ENCODE peak calls at places on chromosomes 12 and 14, in seven cellular contexts. One of them, this sample, is unnamed.

GRCh38 chr12:16112626-16113560 is 164.6 kb downstream of the SLC15A5 start:
- DNase-seq in activated CD4-positive, CD25-positive, alpha-beta regulatory T cell: no peak
- DNase-seq in activated CD4-positive, alpha-beta T cell treated with anti-CD3 and anti-CD28 coated beads, Interleukin-2, amount 50 U/mL, for 48 hours: no peak
- DNase-seq in AG09309: no peak
- DNase-seq in activated naive CD8-positive, alpha-beta T cell treated with anti-CD3 and anti-CD28 coated beads, Interleukin-2, amount 50 U/mL, for 24 hours: no peak
- DNase-seq in progenitor cell of endocrine pancreas: no peak
- DNase-seq in A549: no peak
- DNase-seq in this sample: peak

GRCh38 chr12:104057771-104058197 is 6.5 kb upstream of the HCFC2 start:
- DNase-seq in activated CD4-positive, CD25-positive, alpha-beta regulatory T cell: no peak
- DNase-seq in activated CD4-positive, alpha-beta T cell treated with anti-CD3 and anti-CD28 coated beads, Interleukin-2, amount 50 U/mL, for 48 hours: no peak
- DNase-seq in AG09309: no peak
- DNase-seq in activated naive CD8-positive, alpha-beta T cell treated with anti-CD3 and anti-CD28 coated beads, Interleukin-2, amount 50 U/mL, for 24 hours: no peak
- DNase-seq in progenitor cell of endocrine pancreas: no peak
- DNase-seq in A549: no peak
- DNase-seq in this sample: peak

GRCh38 chr14:104090071-104090748 is 4.7 kb downstream of the ASPG start:
- DNase-seq in activated CD4-positive, CD25-positive, alpha-beta regulatory T cell: no peak
- DNase-seq in activated CD4-positive, alpha-beta T cell treated with anti-CD3 and anti-CD28 coated beads, Interleukin-2, amount 50 U/mL, for 48 hours: no peak
- DNase-seq in AG09309: no peak
- DNase-seq in activated naive CD8-positive, alpha-beta T cell treated with anti-CD3 and anti-CD28 coated beads, Interleukin-2, amount 50 U/mL, for 24 hours: no peak
- DNase-seq in progenitor cell of endocrine pancreas: no peak
- DNase-seq in A549: no peak
- DNase-seq in this sample: no peak

GRCh38 chr14:22221508-22221907 is 367.5 kb downstream of the DAD1 start:
- DNase-seq in activated CD4-positive, CD25-positive, alpha-beta regulatory T cell: no peak
- DNase-seq in activated CD4-positive, alpha-beta T cell treated with anti-CD3 and anti-CD28 coated beads, Interleukin-2, amount 50 U/mL, for 48 hours: no peak
- DNase-seq in AG09309: no peak
- DNase-seq in activated naive CD8-positive, alpha-beta T cell treated with anti-CD3 and anti-CD28 coated beads, Interleukin-2, amount 50 U/mL, for 24 hours: no peak
- DNase-seq in progenitor cell of endocrine pancreas: no peak
- DNase-seq in A549: peak
- DNase-seq in this sample: peak

GRCh38 chr12:120012067-120012621 is 23.1 kb downstream of the BICDL1 start:
- DNase-seq in activated CD4-positive, CD25-positive, alpha-beta regulatory T cell: peak
- DNase-seq in activated CD4-positive, alpha-beta T cell treated with anti-CD3 and anti-CD28 coated beads, Interleukin-2, amount 50 U/mL, for 48 hours: peak
- DNase-seq in AG09309: no peak
- DNase-seq in activated naive CD8-positive, alpha-beta T cell treated with anti-CD3 and anti-CD28 coated beads, Interleukin-2, amount 50 U/mL, for 24 hours: peak
- DNase-seq in progenitor cell of endocrine pancreas: no peak
- DNase-seq in A549: peak
- DNase-seq in this sample: peak

GRCh38 chr12:57069522-57069921 is 9.1 kb downstream of the NEMP1 start:
- DNase-seq in activated CD4-positive, CD25-positive, alpha-beta regulatory T cell: no peak
- DNase-seq in activated CD4-positive, alpha-beta T cell treated with anti-CD3 and anti-CD28 coated beads, Interleukin-2, amount 50 U/mL, for 48 hours: peak
- DNase-seq in AG09309: peak
- DNase-seq in activated naive CD8-positive, alpha-beta T cell treated with anti-CD3 and anti-CD28 coated beads, Interleukin-2, amount 50 U/mL, for 24 hours: peak
- DNase-seq in progenitor cell of endocrine pancreas: no peak
- DNase-seq in A549: peak
- DNase-seq in this sample: peak

GRCh38 chr14:92961567-92961855 is 38.6 kb downstream of the CHGA start:
- DNase-seq in activated CD4-positive, CD25-positive, alpha-beta regulatory T cell: no peak
- DNase-seq in activated CD4-positive, alpha-beta T cell treated with anti-CD3 and anti-CD28 coated beads, Interleukin-2, amount 50 U/mL, for 48 hours: no peak
- DNase-seq in AG09309: no peak
- DNase-seq in activated naive CD8-positive, alpha-beta T cell treated with anti-CD3 and anti-CD28 coated beads, Interleukin-2, amount 50 U/mL, for 24 hours: no peak
- DNase-seq in progenitor cell of endocrine pancreas: no peak
- DNase-seq in A549: no peak
- DNase-seq in this sample: no peak

GRCh38 chr12:117012189-117012805 is 86.9 kb downstream of the TESC start:
- DNase-seq in activated CD4-positive, CD25-positive, alpha-beta regulatory T cell: no peak
- DNase-seq in activated CD4-positive, alpha-beta T cell treated with anti-CD3 and anti-CD28 coated beads, Interleukin-2, amount 50 U/mL, for 48 hours: no peak
- DNase-seq in AG09309: peak
- DNase-seq in activated naive CD8-positive, alpha-beta T cell treated with anti-CD3 and anti-CD28 coated beads, Interleukin-2, amount 50 U/mL, for 24 hours: no peak
- DNase-seq in progenitor cell of endocrine pancreas: no peak
- DNase-seq in A549: no peak
- DNase-seq in this sample: no peak

GRCh38 chr14:77203611-77204456 is 22.2 kb downstream of the TMEM63C start:
- DNase-seq in activated CD4-positive, CD25-positive, alpha-beta regulatory T cell: no peak
- DNase-seq in activated CD4-positive, alpha-beta T cell treated with anti-CD3 and anti-CD28 coated beads, Interleukin-2, amount 50 U/mL, for 48 hours: no peak
- DNase-seq in AG09309: no peak
- DNase-seq in activated naive CD8-positive, alpha-beta T cell treated with anti-CD3 and anti-CD28 coated beads, Interleukin-2, amount 50 U/mL, for 24 hours: no peak
- DNase-seq in progenitor cell of endocrine pancreas: no peak
- DNase-seq in A549: no peak
- DNase-seq in this sample: no peak

GRCh38 chr14:104724407-104724980 is 465 bp downstream of the ADSS1 start:
- DNase-seq in activated CD4-positive, CD25-positive, alpha-beta regulatory T cell: no peak
- DNase-seq in activated CD4-positive, alpha-beta T cell treated with anti-CD3 and anti-CD28 coated beads, Interleukin-2, amount 50 U/mL, for 48 hours: no peak
- DNase-seq in AG09309: no peak
- DNase-seq in activated naive CD8-positive, alpha-beta T cell treated with anti-CD3 and anti-CD28 coated beads, Interleukin-2, amount 50 U/mL, for 24 hours: peak
- DNase-seq in progenitor cell of endocrine pancreas: no peak
- DNase-seq in A549: peak
- DNase-seq in this sample: peak

GRCh38 chr14:102941419-102942011 is 19.1 kb downstream of the AMN start:
- DNase-seq in activated CD4-positive, CD25-positive, alpha-beta regulatory T cell: no peak
- DNase-seq in activated CD4-positive, alpha-beta T cell treated with anti-CD3 and anti-CD28 coated beads, Interleukin-2, amount 50 U/mL, for 48 hours: no peak
- DNase-seq in AG09309: no peak
- DNase-seq in activated naive CD8-positive, alpha-beta T cell treated with anti-CD3 and anti-CD28 coated beads, Interleukin-2, amount 50 U/mL, for 24 hours: no peak
- DNase-seq in progenitor cell of endocrine pancreas: no peak
- DNase-seq in A549: no peak
- DNase-seq in this sample: no peak

GRCh38 chr14:74538411-74539391 is 45.1 kb downstream of the ISCA2 start:
- DNase-seq in activated CD4-positive, CD25-positive, alpha-beta regulatory T cell: no peak
- DNase-seq in activated CD4-positive, alpha-beta T cell treated with anti-CD3 and anti-CD28 coated beads, Interleukin-2, amount 50 U/mL, for 48 hours: no peak
- DNase-seq in AG09309: no peak
- DNase-seq in activated naive CD8-positive, alpha-beta T cell treated with anti-CD3 and anti-CD28 coated beads, Interleukin-2, amount 50 U/mL, for 24 hours: no peak
- DNase-seq in progenitor cell of endocrine pancreas: no peak
- DNase-seq in A549: no peak
- DNase-seq in this sample: no peak

GRCh38 chr12:11810160-11810559 is 160.7 kb downstream of the ETV6 start:
- DNase-seq in activated CD4-positive, CD25-positive, alpha-beta regulatory T cell: no peak
- DNase-seq in activated CD4-positive, alpha-beta T cell treated with anti-CD3 and anti-CD28 coated beads, Interleukin-2, amount 50 U/mL, for 48 hours: no peak
- DNase-seq in AG09309: no peak
- DNase-seq in activated naive CD8-positive, alpha-beta T cell treated with anti-CD3 and anti-CD28 coated beads, Interleukin-2, amount 50 U/mL, for 24 hours: no peak
- DNase-seq in progenitor cell of endocrine pancreas: no peak
- DNase-seq in A549: no peak
- DNase-seq in this sample: no peak

GRCh38 chr12:104859144-104859543 is 98.9 kb downstream of the SLC41A2 start:
- DNase-seq in activated CD4-positive, CD25-positive, alpha-beta regulatory T cell: no peak
- DNase-seq in activated CD4-positive, alpha-beta T cell treated with anti-CD3 and anti-CD28 coated beads, Interleukin-2, amount 50 U/mL, for 48 hours: no peak
- DNase-seq in AG09309: peak
- DNase-seq in activated naive CD8-positive, alpha-beta T cell treated with anti-CD3 and anti-CD28 coated beads, Interleukin-2, amount 50 U/mL, for 24 hours: no peak
- DNase-seq in progenitor cell of endocrine pancreas: no peak
- DNase-seq in A549: no peak
- DNase-seq in this sample: no peak

GRCh38 chr12:124904306-124905098 is 9.9 kb downstream of the UBC start:
- DNase-seq in activated CD4-positive, CD25-positive, alpha-beta regulatory T cell: no peak
- DNase-seq in activated CD4-positive, alpha-beta T cell treated with anti-CD3 and anti-CD28 coated beads, Interleukin-2, amount 50 U/mL, for 48 hours: no peak
- DNase-seq in AG09309: peak
- DNase-seq in activated naive CD8-positive, alpha-beta T cell treated with anti-CD3 and anti-CD28 coated beads, Interleukin-2, amount 50 U/mL, for 24 hours: no peak
- DNase-seq in progenitor cell of endocrine pancreas: no peak
- DNase-seq in A549: peak
- DNase-seq in this sample: peak

GRCh38 chr14:92253381-92253894 is 69.5 kb upstream of the SLC24A4 start:
- DNase-seq in activated CD4-positive, CD25-positive, alpha-beta regulatory T cell: no peak
- DNase-seq in activated CD4-positive, alpha-beta T cell treated with anti-CD3 and anti-CD28 coated beads, Interleukin-2, amount 50 U/mL, for 48 hours: no peak
- DNase-seq in AG09309: no peak
- DNase-seq in activated naive CD8-positive, alpha-beta T cell treated with anti-CD3 and anti-CD28 coated beads, Interleukin-2, amount 50 U/mL, for 24 hours: no peak
- DNase-seq in progenitor cell of endocrine pancreas: no peak
- DNase-seq in A549: no peak
- DNase-seq in this sample: peak

GRCh38 chr12:44019118-44019517 is 183.2 kb downstream of the TMEM117 start:
- DNase-seq in activated CD4-positive, CD25-positive, alpha-beta regulatory T cell: no peak
- DNase-seq in activated CD4-positive, alpha-beta T cell treated with anti-CD3 and anti-CD28 coated beads, Interleukin-2, amount 50 U/mL, for 48 hours: no peak
- DNase-seq in AG09309: no peak
- DNase-seq in activated naive CD8-positive, alpha-beta T cell treated with anti-CD3 and anti-CD28 coated beads, Interleukin-2, amount 50 U/mL, for 24 hours: no peak
- DNase-seq in progenitor cell of endocrine pancreas: no peak
- DNase-seq in A549: no peak
- DNase-seq in this sample: no peak

GRCh38 chr14:106844608-106845285 is 1318.4 kb downstream of the TMEM121 start:
- DNase-seq in activated CD4-positive, CD25-positive, alpha-beta regulatory T cell: no peak
- DNase-seq in activated CD4-positive, alpha-beta T cell treated with anti-CD3 and anti-CD28 coated beads, Interleukin-2, amount 50 U/mL, for 48 hours: peak
- DNase-seq in AG09309: no peak
- DNase-seq in activated naive CD8-positive, alpha-beta T cell treated with anti-CD3 and anti-CD28 coated beads, Interleukin-2, amount 50 U/mL, for 24 hours: peak
- DNase-seq in progenitor cell of endocrine pancreas: no peak
- DNase-seq in A549: peak
- DNase-seq in this sample: peak

GRCh38 chr12:40336573-40337199 is 111.9 kb downstream of the LRRK2 start:
- DNase-seq in activated CD4-positive, CD25-positive, alpha-beta regulatory T cell: no peak
- DNase-seq in activated CD4-positive, alpha-beta T cell treated with anti-CD3 and anti-CD28 coated beads, Interleukin-2, amount 50 U/mL, for 48 hours: no peak
- DNase-seq in AG09309: no peak
- DNase-seq in activated naive CD8-positive, alpha-beta T cell treated with anti-CD3 and anti-CD28 coated beads, Interleukin-2, amount 50 U/mL, for 24 hours: no peak
- DNase-seq in progenitor cell of endocrine pancreas: no peak
- DNase-seq in A549: peak
- DNase-seq in this sample: peak

GRCh38 chr12:101941306-101942000 is 64.1 kb downstream of the DRAM1 start:
- DNase-seq in activated CD4-positive, CD25-positive, alpha-beta regulatory T cell: no peak
- DNase-seq in activated CD4-positive, alpha-beta T cell treated with anti-CD3 and anti-CD28 coated beads, Interleukin-2, amount 50 U/mL, for 48 hours: no peak
- DNase-seq in AG09309: no peak
- DNase-seq in activated naive CD8-positive, alpha-beta T cell treated with anti-CD3 and anti-CD28 coated beads, Interleukin-2, amount 50 U/mL, for 24 hours: no peak
- DNase-seq in progenitor cell of endocrine pancreas: no peak
- DNase-seq in A549: no peak
- DNase-seq in this sample: no peak

GRCh38 chr14:56817396-56817921 is 7.2 kb upstream of the OTX2 start:
- DNase-seq in activated CD4-positive, CD25-positive, alpha-beta regulatory T cell: no peak
- DNase-seq in activated CD4-positive, alpha-beta T cell treated with anti-CD3 and anti-CD28 coated beads, Interleukin-2, amount 50 U/mL, for 48 hours: no peak
- DNase-seq in AG09309: no peak
- DNase-seq in activated naive CD8-positive, alpha-beta T cell treated with anti-CD3 and anti-CD28 coated beads, Interleukin-2, amount 50 U/mL, for 24 hours: no peak
- DNase-seq in progenitor cell of endocrine pancreas: no peak
- DNase-seq in A549: no peak
- DNase-seq in this sample: no peak

GRCh38 chr14:90426663-90427062 is 29.8 kb downstream of the CALM1 start:
- DNase-seq in activated CD4-positive, CD25-positive, alpha-beta regulatory T cell: no peak
- DNase-seq in activated CD4-positive, alpha-beta T cell treated with anti-CD3 and anti-CD28 coated beads, Interleukin-2, amount 50 U/mL, for 48 hours: no peak
- DNase-seq in AG09309: no peak
- DNase-seq in activated naive CD8-positive, alpha-beta T cell treated with anti-CD3 and anti-CD28 coated beads, Interleukin-2, amount 50 U/mL, for 24 hours: no peak
- DNase-seq in progenitor cell of endocrine pancreas: no peak
- DNase-seq in A549: no peak
- DNase-seq in this sample: no peak

GRCh38 chr12:127262658-127263057 is 1004.3 kb upstream of the TMEM132C start:
- DNase-seq in activated CD4-positive, CD25-positive, alpha-beta regulatory T cell: no peak
- DNase-seq in activated CD4-positive, alpha-beta T cell treated with anti-CD3 and anti-CD28 coated beads, Interleukin-2, amount 50 U/mL, for 48 hours: no peak
- DNase-seq in AG09309: no peak
- DNase-seq in activated naive CD8-positive, alpha-beta T cell treated with anti-CD3 and anti-CD28 coated beads, Interleukin-2, amount 50 U/mL, for 24 hours: no peak
- DNase-seq in progenitor cell of endocrine pancreas: no peak
- DNase-seq in A549: no peak
- DNase-seq in this sample: no peak

GRCh38 chr12:49098035-49098451 is 3.4 kb upstream of the DHH start:
- DNase-seq in activated CD4-positive, CD25-positive, alpha-beta regulatory T cell: peak
- DNase-seq in activated CD4-positive, alpha-beta T cell treated with anti-CD3 and anti-CD28 coated beads, Interleukin-2, amount 50 U/mL, for 48 hours: peak
- DNase-seq in AG09309: no peak
- DNase-seq in activated naive CD8-positive, alpha-beta T cell treated with anti-CD3 and anti-CD28 coated beads, Interleukin-2, amount 50 U/mL, for 24 hours: peak
- DNase-seq in progenitor cell of endocrine pancreas: peak
- DNase-seq in A549: peak
- DNase-seq in this sample: no peak

GRCh38 chr14:23101213-23101970 is 3.4 kb downstream of the CIROP start:
- DNase-seq in activated CD4-positive, CD25-positive, alpha-beta regulatory T cell: no peak
- DNase-seq in activated CD4-positive, alpha-beta T cell treated with anti-CD3 and anti-CD28 coated beads, Interleukin-2, amount 50 U/mL, for 48 hours: no peak
- DNase-seq in AG09309: no peak
- DNase-seq in activated naive CD8-positive, alpha-beta T cell treated with anti-CD3 and anti-CD28 coated beads, Interleukin-2, amount 50 U/mL, for 24 hours: no peak
- DNase-seq in progenitor cell of endocrine pancreas: no peak
- DNase-seq in A549: no peak
- DNase-seq in this sample: no peak

GRCh38 chr14:37974421-37974820 is 233.3 kb upstream of the SSTR1 start:
- DNase-seq in activated CD4-positive, CD25-positive, alpha-beta regulatory T cell: no peak
- DNase-seq in activated CD4-positive, alpha-beta T cell treated with anti-CD3 and anti-CD28 coated beads, Interleukin-2, amount 50 U/mL, for 48 hours: no peak
- DNase-seq in AG09309: no peak
- DNase-seq in activated naive CD8-positive, alpha-beta T cell treated with anti-CD3 and anti-CD28 coated beads, Interleukin-2, amount 50 U/mL, for 24 hours: no peak
- DNase-seq in progenitor cell of endocrine pancreas: no peak
- DNase-seq in A549: no peak
- DNase-seq in this sample: no peak

GRCh38 chr14:57828713-57829112 is 37.2 kb downstream of the SLC35F4 start:
- DNase-seq in activated CD4-positive, CD25-positive, alpha-beta regulatory T cell: no peak
- DNase-seq in activated CD4-positive, alpha-beta T cell treated with anti-CD3 and anti-CD28 coated beads, Interleukin-2, amount 50 U/mL, for 48 hours: no peak
- DNase-seq in AG09309: no peak
- DNase-seq in activated naive CD8-positive, alpha-beta T cell treated with anti-CD3 and anti-CD28 coated beads, Interleukin-2, amount 50 U/mL, for 24 hours: no peak
- DNase-seq in progenitor cell of endocrine pancreas: no peak
- DNase-seq in A549: no peak
- DNase-seq in this sample: no peak

GRCh38 chr12:3453947-3454675 is 36.9 kb upstream of the PRMT8 start:
- DNase-seq in activated CD4-positive, CD25-positive, alpha-beta regulatory T cell: no peak
- DNase-seq in activated CD4-positive, alpha-beta T cell treated with anti-CD3 and anti-CD28 coated beads, Interleukin-2, amount 50 U/mL, for 48 hours: no peak
- DNase-seq in AG09309: peak
- DNase-seq in activated naive CD8-positive, alpha-beta T cell treated with anti-CD3 and anti-CD28 coated beads, Interleukin-2, amount 50 U/mL, for 24 hours: no peak
- DNase-seq in progenitor cell of endocrine pancreas: no peak
- DNase-seq in A549: peak
- DNase-seq in this sample: peak

GRCh38 chr12:98188649-98189048 is 326.7 kb upstream of the TMPO start:
- DNase-seq in activated CD4-positive, CD25-positive, alpha-beta regulatory T cell: no peak
- DNase-seq in activated CD4-positive, alpha-beta T cell treated with anti-CD3 and anti-CD28 coated beads, Interleukin-2, amount 50 U/mL, for 48 hours: no peak
- DNase-seq in AG09309: no peak
- DNase-seq in activated naive CD8-positive, alpha-beta T cell treated with anti-CD3 and anti-CD28 coated beads, Interleukin-2, amount 50 U/mL, for 24 hours: no peak
- DNase-seq in progenitor cell of endocrine pancreas: no peak
- DNase-seq in A549: no peak
- DNase-seq in this sample: no peak

GRCh38 chr12:121005346-121005815 is 10.9 kb downstream of the C12orf43 start:
- DNase-seq in activated CD4-positive, CD25-positive, alpha-beta regulatory T cell: peak
- DNase-seq in activated CD4-positive, alpha-beta T cell treated with anti-CD3 and anti-CD28 coated beads, Interleukin-2, amount 50 U/mL, for 48 hours: peak
- DNase-seq in AG09309: no peak
- DNase-seq in activated naive CD8-positive, alpha-beta T cell treated with anti-CD3 and anti-CD28 coated beads, Interleukin-2, amount 50 U/mL, for 24 hours: peak
- DNase-seq in progenitor cell of endocrine pancreas: peak
- DNase-seq in A549: no peak
- DNase-seq in this sample: peak

GRCh38 chr12:40684986-40685385 is 7.3 kb upstream of the CNTN1 start:
- DNase-seq in activated CD4-positive, CD25-positive, alpha-beta regulatory T cell: no peak
- DNase-seq in activated CD4-positive, alpha-beta T cell treated with anti-CD3 and anti-CD28 coated beads, Interleukin-2, amount 50 U/mL, for 48 hours: no peak
- DNase-seq in AG09309: no peak
- DNase-seq in activated naive CD8-positive, alpha-beta T cell treated with anti-CD3 and anti-CD28 coated beads, Interleukin-2, amount 50 U/mL, for 24 hours: no peak
- DNase-seq in progenitor cell of endocrine pancreas: no peak
- DNase-seq in A549: no peak
- DNase-seq in this sample: no peak

GRCh38 chr12:15393995-15394394 is 71.7 kb downstream of the PTPRO start:
- DNase-seq in activated CD4-positive, CD25-positive, alpha-beta regulatory T cell: no peak
- DNase-seq in activated CD4-positive, alpha-beta T cell treated with anti-CD3 and anti-CD28 coated beads, Interleukin-2, amount 50 U/mL, for 48 hours: no peak
- DNase-seq in AG09309: no peak
- DNase-seq in activated naive CD8-positive, alpha-beta T cell treated with anti-CD3 and anti-CD28 coated beads, Interleukin-2, amount 50 U/mL, for 24 hours: no peak
- DNase-seq in progenitor cell of endocrine pancreas: no peak
- DNase-seq in A549: no peak
- DNase-seq in this sample: no peak

GRCh38 chr12:31034372-31034771 is 39.3 kb upstream of the DDX11 start:
- DNase-seq in activated CD4-positive, CD25-positive, alpha-beta regulatory T cell: no peak
- DNase-seq in activated CD4-positive, alpha-beta T cell treated with anti-CD3 and anti-CD28 coated beads, Interleukin-2, amount 50 U/mL, for 48 hours: no peak
- DNase-seq in AG09309: no peak
- DNase-seq in activated naive CD8-positive, alpha-beta T cell treated with anti-CD3 and anti-CD28 coated beads, Interleukin-2, amount 50 U/mL, for 24 hours: no peak
- DNase-seq in progenitor cell of endocrine pancreas: peak
- DNase-seq in A549: no peak
- DNase-seq in this sample: peak